ENCODE peak calls at places on chromosomes 4 and X, in ten cellular contexts. I is hepatic stellate cell; A is heart left ventricle; K is brain microvascular endothelial cell; S is HFF-Myc; J is AG09309; D is fibroblast of pulmonary artery; R is stimulated activated CD8-positive, alpha-beta memory T cell treated with anti-CD3 and anti-CD28 coated beads, Interleukin-4, amount 100 ng/mL, for 1 hour; G is GM12891; V is choroid plexus epithelial cell. M is an unnamed sample.

GRCh38 chr4:150206265-150206664 is 128.0 kb downstream of the DCLK2 start:
- DNase-seq in I (no peak), A (no peak), K (no peak), S (no peak), J (no peak), D (no peak), R (no peak), G (no peak), V (no peak), M (no peak)

GRCh38 chrX:132292753-132293152 is 73.5 kb upstream of the RAP2C start:
- DNase-seq in I (peak; percentile 38), A (no peak), K (peak; percentile 28), S (peak; percentile 16), J (peak; percentile 37), D (peak; percentile 71), R (no peak), G (peak; percentile 11), V (peak; percentile 75), M (peak; percentile 3)

GRCh38 chr4:74018771-74019170 is 19.7 kb downstream of the CXCL3 start:
- DNase-seq in I (no peak), A (no peak), K (no peak), S (no peak), J (no peak), D (no peak), R (no peak), G (no peak), V (no peak), M (no peak)

GRCh38 chrX:133414399-133415275 is 652 bp downstream of the GPC4 start:
- DNase-seq in I (no peak), A (no peak), K (no peak), S (no peak), J (no peak), D (peak; percentile 3), R (no peak), G (no peak), V (no peak), M (no peak)

GRCh38 chr4:186813377-186814068 is 89.9 kb upstream of the FAT1 start:
- DNase-seq in I (no peak), A (no peak), K (no peak), S (no peak), J (no peak), D (no peak), R (no peak), G (no peak), V (no peak), M (no peak)

GRCh38 chr4:62683799-62684566 is 1483.9 kb downstream of the ADGRL3 start:
- DNase-seq in I (no peak), A (no peak), K (no peak), S (no peak), J (no peak), D (no peak), R (no peak), G (no peak), V (no peak), M (no peak)

GRCh38 chr4:79413486-79413885 is 5.5 kb upstream of the GK2 start:
- DNase-seq in I (no peak), A (no peak), K (no peak), S (no peak), J (no peak), D (no peak), R (no peak), G (no peak), V (no peak), M (no peak)

GRCh38 chrX:35104626-35105025 is 162.0 kb downstream of the FAM47B start:
- DNase-seq in I (no peak), A (no peak), K (no peak), S (no peak), J (peak; percentile 11), D (no peak), R (no peak), G (no peak), V (peak; percentile 26), M (no peak)

GRCh38 chr4:37908488-37909343 is 17.8 kb downstream of the TBC1D1 start:
- DNase-seq in I (peak; percentile 53), A (peak; percentile 50), K (peak; percentile 54), S (no peak), J (no peak), D (peak; percentile 72), R (no peak), G (no peak), V (peak; percentile 72), M (no peak)

GRCh38 chr4:119728692-119729593 is 100.3 kb upstream of the PDE5A start:
- DNase-seq in I (no peak), A (no peak), K (no peak), S (no peak), J (no peak), D (no peak), R (no peak), G (no peak), V (peak; percentile 59), M (no peak)

GRCh38 chr4:2065106-2065930 is 6.2 kb downstream of the NAT8L start:
- DNase-seq in I (no peak), A (peak; percentile 7), K (no peak), S (no peak), J (no peak), D (no peak), R (no peak), G (no peak), V (no peak), M (no peak)

GRCh38 chrX:105973387-105973739 is 65.2 kb downstream of the SERPINA7 start:
- DNase-seq in I (no peak), A (no peak), K (no peak), S (no peak), J (no peak), D (no peak), R (no peak), G (no peak), V (no peak), M (no peak)

GRCh38 chr4:186699298-186699697 is 24.4 kb downstream of the FAT1 start:
- DNase-seq in I (no peak), A (no peak), K (no peak), S (no peak), J (no peak), D (peak; percentile 31), R (no peak), G (no peak), V (peak; percentile 49), M (peak; percentile 38)

GRCh38 chr4:110540606-110541440 is 64.9 kb downstream of the ENPEP start:
- DNase-seq in I (no peak), A (no peak), K (peak; percentile 53), S (no peak), J (peak; percentile 59), D (peak; percentile 95), R (no peak), G (no peak), V (peak; percentile 72), M (no peak)

GRCh38 chr4:123856689-123857545 is 460.3 kb downstream of the SPRY1 start:
- DNase-seq in I (peak; percentile 7), A (peak; percentile 72), K (peak; percentile 34), S (no peak), J (no peak), D (peak; percentile 73), R (no peak), G (no peak), V (peak; percentile 69), M (no peak)

GRCh38 chr4:89303177-89303576 is 4.4 kb downstream of the GPRIN3 start:
- DNase-seq in I (no peak), A (peak; percentile 55), K (no peak), S (no peak), J (no peak), D (no peak), R (no peak), G (no peak), V (no peak), M (no peak)

GRCh38 chr4:5654791-5655190 is 53.6 kb downstream of the EVC2 start:
- DNase-seq in I (no peak), A (no peak), K (no peak), S (no peak), J (no peak), D (no peak), R (no peak), G (no peak), V (no peak), M (no peak)

GRCh38 chrX:21741869-21742701 is 15.8 kb downstream of the SMPX start:
- DNase-seq in I (no peak), A (peak; percentile 32), K (peak; percentile 56), S (no peak), J (no peak), D (no peak), R (no peak), G (no peak), V (peak; percentile 88), M (no peak)

GRCh38 chr4:76658231-76659102 is 223.4 kb downstream of the SHROOM3 start:
- DNase-seq in I (peak; percentile 43), A (no peak), K (no peak), S (peak; percentile 79), J (peak; percentile 72), D (peak; percentile 51), R (no peak), G (no peak), V (peak; percentile 35), M (peak; percentile 14)

GRCh38 chrX:106751407-106751806 is 24.9 kb downstream of the RNF128 start:
- DNase-seq in I (no peak), A (no peak), K (no peak), S (no peak), J (no peak), D (no peak), R (no peak), G (no peak), V (no peak), M (no peak)

GRCh38 chrX:17592117-17592516 is 145.2 kb upstream of the SCML1 start:
- DNase-seq in I (no peak), A (no peak), K (no peak), S (no peak), J (no peak), D (peak; percentile 21), R (no peak), G (no peak), V (peak; percentile 47), M (no peak)

GRCh38 chr4:16192067-16192466 is 34.2 kb downstream of the TAPT1 start:
- DNase-seq in I (no peak), A (no peak), K (no peak), S (no peak), J (no peak), D (no peak), R (no peak), G (no peak), V (no peak), M (no peak)

GRCh38 chr4:55013431-55013955 is 111.9 kb downstream of the KDR start:
- DNase-seq in I (no peak), A (no peak), K (no peak), S (no peak), J (no peak), D (no peak), R (no peak), G (no peak), V (no peak), M (no peak)

GRCh38 chr4:90580271-90580825 is 453.2 kb downstream of the CCSER1 start:
- DNase-seq in I (no peak), A (no peak), K (no peak), S (no peak), J (no peak), D (no peak), R (no peak), G (no peak), V (no peak), M (no peak)

GRCh38 chr4:146959692-146960091 is 14.0 kb upstream of the TTC29 start:
- DNase-seq in I (no peak), A (no peak), K (peak; percentile 48), S (no peak), J (no peak), D (peak; percentile 20), R (no peak), G (no peak), V (peak; percentile 12), M (no peak)

GRCh38 chrX:10892605-10893225 is 218.4 kb upstream of the HCCS start:
- DNase-seq in I (no peak), A (no peak), K (no peak), S (no peak), J (no peak), D (no peak), R (no peak), G (no peak), V (no peak), M (no peak)

GRCh38 chr4:3283916-3284315 is 8.9 kb upstream of the RGS12 start:
- DNase-seq in I (no peak), A (no peak), K (no peak), S (no peak), J (no peak), D (no peak), R (no peak), G (no peak), V (no peak), M (no peak)

GRCh38 chr4:1402516-1403101 is 3.6 kb downstream of the NKX1-1 start:
- DNase-seq in I (no peak), A (no peak), K (no peak), S (no peak), J (no peak), D (no peak), R (no peak), G (peak; percentile 18), V (no peak), M (no peak)